ENCODE peak calls at places on chromosomes 11 and 22, in five cellular contexts. R is PC-9, D is GM23248, E is OCI-LY7, M is PC-3. O is an unnamed sample.

GRCh38 chr11:62601114-62601363 is 626 bp downstream of the MTA2 start:
- DNase-seq in R (no peak), D (peak; percentile 55), E (peak; percentile 43), M (peak; percentile 35), O (no peak)

GRCh38 chr11:23727821-23728220 is 769.0 kb upstream of the LUZP2 start:
- DNase-seq in R (peak; percentile 7), D (peak; percentile 33), E (no peak), M (peak; percentile 52), O (no peak)

GRCh38 chr11:20566591-20567434 is 32.6 kb upstream of the SLC6A5 start:
- DNase-seq in R (no peak), D (no peak), E (no peak), M (no peak), O (no peak)

GRCh38 chr11:90476442-90477007 is 253.7 kb upstream of the CHORDC1 start:
- DNase-seq in R (peak; percentile 25), D (peak; percentile 26), E (peak; percentile 13), M (peak; percentile 76), O (peak; percentile 67)

GRCh38 chr22:28560005-28560742 is 119.5 kb downstream of the TTC28 start:
- DNase-seq in R (peak; percentile 1), D (peak; percentile 68), E (no peak), M (peak; percentile 33), O (no peak)

GRCh38 chr22:29816539-29816938 is 21.5 kb downstream of the ASCC2 start:
- DNase-seq in R (no peak), D (no peak), E (no peak), M (no peak), O (no peak)

GRCh38 chr22:40394607-40395006 is 24.2 kb downstream of the SGSM3 start:
- DNase-seq in R (no peak), D (no peak), E (no peak), M (no peak), O (no peak)

GRCh38 chr11:94837317-94837716 is 69.2 kb downstream of the AMOTL1 start:
- DNase-seq in R (no peak), D (no peak), E (no peak), M (no peak), O (no peak)

GRCh38 chr11:69637956-69638871 is 2.7 kb upstream of the CCND1 start:
- DNase-seq in R (peak; percentile 85), D (peak; percentile 87), E (no peak), M (peak; percentile 74), O (peak; percentile 98)

GRCh38 chr22:36548606-36549005 is 19.6 kb upstream of the EIF3D start:
- DNase-seq in R (no peak), D (no peak), E (no peak), M (no peak), O (no peak)

GRCh38 chr22:47450876-47451475 is 688.5 kb downstream of the TBC1D22A start:
- DNase-seq in R (no peak), D (no peak), E (no peak), M (no peak), O (no peak)

GRCh38 chr11:36683823-36684222 is 85.8 kb upstream of the RAG2 start:
- DNase-seq in R (no peak), D (no peak), E (no peak), M (no peak), O (no peak)

GRCh38 chr11:62017878-62018642 is 50.6 kb upstream of the FTH1 start:
- DNase-seq in R (no peak), D (no peak), E (no peak), M (no peak), O (no peak)

GRCh38 chr22:49571326-49571725 is 256.3 kb downstream of the BRD1 start:
- DNase-seq in R (no peak), D (no peak), E (no peak), M (no peak), O (no peak)

GRCh38 chr11:126991596-126991995 is 9.0 kb downstream of the KIRREL3 start:
- DNase-seq in R (no peak), D (peak; percentile 90), E (no peak), M (peak; percentile 17), O (no peak)

GRCh38 chr11:35146074-35146521 is 7.1 kb downstream of the CD44 start:
- DNase-seq in R (peak; percentile 71), D (peak; percentile 40), E (no peak), M (peak; percentile 54), O (no peak)

GRCh38 chr11:13680501-13681264 is 12.2 kb downstream of the FAR1 start:
- DNase-seq in R (no peak), D (peak; percentile 4), E (peak; percentile 12), M (no peak), O (peak; percentile 17)

GRCh38 chr22:42933783-42934144 is 76.7 kb upstream of the ARFGAP3 start:
- DNase-seq in R (no peak), D (peak; percentile 97), E (no peak), M (peak; percentile 80), O (no peak)

GRCh38 chr11:123055132-123055924 is 6.6 kb downstream of the HSPA8 start:
- DNase-seq in R (no peak), D (no peak), E (no peak), M (no peak), O (no peak)

GRCh38 chr22:38729946-38730345 is 24.2 kb downstream of the GTPBP1 start:
- DNase-seq in R (no peak), D (no peak), E (no peak), M (no peak), O (no peak)

GRCh38 chr22:47277511-47277910 is 515.1 kb downstream of the TBC1D22A start:
- DNase-seq in R (no peak), D (no peak), E (no peak), M (no peak), O (no peak)

GRCh38 chr22:20249797-20250354 is 18.2 kb downstream of the RTN4R start:
- DNase-seq in R (no peak), D (peak; percentile 67), E (no peak), M (no peak), O (no peak)

GRCh38 chr11:67632175-67632981 is 2.6 kb upstream of the NUDT8 start:
- DNase-seq in R (no peak), D (no peak), E (no peak), M (peak; percentile 18), O (no peak)

DNA sequence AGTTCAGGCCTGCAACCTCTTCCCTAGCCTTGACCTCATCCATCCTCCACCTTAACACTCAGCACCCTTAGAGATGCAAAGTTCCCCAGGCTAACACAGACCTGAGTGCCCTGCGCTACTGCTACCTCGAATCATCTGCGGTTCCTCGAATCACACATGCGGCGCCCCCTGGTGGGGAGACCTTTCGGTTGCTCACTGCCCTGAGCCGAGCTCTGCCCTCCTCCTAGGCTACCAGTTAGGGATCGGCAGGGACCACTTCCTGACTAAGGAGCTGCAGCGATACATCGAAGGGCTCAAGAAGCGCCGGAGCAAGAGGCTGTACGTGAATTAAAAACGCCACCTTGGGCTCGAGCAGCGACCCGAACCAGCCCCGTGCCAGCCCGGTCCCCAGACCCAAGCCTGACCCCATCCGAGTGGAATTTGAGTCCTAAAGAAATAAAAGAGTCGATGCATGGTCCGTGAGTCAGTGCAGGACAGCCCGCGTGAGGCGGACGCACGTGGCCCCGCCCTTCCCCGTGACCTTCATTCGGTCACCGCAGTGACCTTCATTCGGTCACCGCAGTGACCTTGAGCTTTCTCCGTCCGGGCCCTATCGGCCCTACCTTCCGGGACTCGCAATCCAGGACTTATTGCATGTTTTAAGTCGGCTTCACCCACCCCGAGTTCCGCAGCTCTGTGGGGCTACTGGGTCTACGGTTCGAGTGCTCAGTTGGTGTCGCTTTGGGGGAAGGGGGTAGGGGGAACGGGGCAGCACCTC is 830 bp upstream of the ESRRA start:
- DNase-seq in R (peak; percentile 95), D (peak; percentile 95), E (peak; percentile 95), M (peak; percentile 95), O (peak; percentile 99)
- H3K27ac ChIP-seq in R (peak overlapping the region; percentile 71), D (peak overlapping the region; percentile 81), E (peak overlapping the region; percentile 96), M (peak overlapping the region; percentile 85), O (peak overlapping the region; percentile 99)

DNA sequence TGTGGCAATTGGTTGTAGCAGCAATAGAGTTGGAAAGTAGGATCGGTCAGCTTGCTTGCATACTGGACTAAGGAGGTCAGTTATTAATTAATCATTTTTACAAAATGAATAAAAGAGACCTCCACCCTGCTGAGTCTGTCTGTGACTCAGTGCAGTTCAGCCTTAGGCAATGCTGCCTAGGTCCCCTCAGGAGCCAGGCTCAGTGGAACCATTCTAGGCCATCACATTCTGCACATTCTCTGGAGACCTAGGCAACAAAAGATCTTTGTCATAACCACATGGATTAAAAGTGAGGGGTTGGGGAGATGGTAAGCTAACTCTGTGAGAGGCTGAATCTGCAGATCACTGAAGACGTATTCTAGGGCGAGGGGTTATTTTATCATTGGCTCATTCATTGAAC is 178.7 kb upstream of the CADM1 start:
- DNase-seq in R (no peak), D (no peak), E (no peak), M (no peak), O (no peak)
- H3K9me2 ChIP-seq in R (no peaks in the 10 kb centered on the region), D (no peaks in the 10 kb centered on the region), E (no peaks in the 10 kb centered on the region), M (no peaks in the 10 kb centered on the region), O (peaks cover 8% of the 10 kb centered on the region)

GRCh38 chr11:121533556-121534050 is 80.8 kb upstream of the SORL1-AS1 start:
- DNase-seq in R (no peak), D (no peak), E (peak; percentile 25), M (no peak), O (no peak)

GRCh38 chr11:121536116-121536515 is 83.3 kb upstream of the SORL1-AS1 start:
- DNase-seq in R (no peak), D (no peak), E (peak; percentile 66), M (no peak), O (peak; percentile 24)

GRCh38 chr11:121535122-121535796 is 82.5 kb upstream of the SORL1-AS1 start:
- DNase-seq in R (no peak), D (peak; percentile 72), E (no peak), M (peak; percentile 55), O (no peak)

GRCh38 chr11:121538054-121538453 is 85.3 kb upstream of the SORL1-AS1 start:
- DNase-seq in R (no peak), D (no peak), E (peak; percentile 58), M (no peak), O (no peak)

GRCh38 chr11:121534131-121535093 is 81.6 kb upstream of the SORL1-AS1 start:
- DNase-seq in R (no peak), D (peak; percentile 75), E (peak; percentile 68), M (peak; percentile 62), O (peak; percentile 19)
- H3K27ac ChIP-seq in R (no peak overlapping the region), D (no peak overlapping the region), E (peak overlapping the region; percentile 84), M (peak overlapping the region; percentile 15), O (peak overlapping the region; percentile 17)

GRCh38 chr11:76652989-76653673 is 17.4 kb downstream of the LRRC32 start:
- DNase-seq in R (no peak), D (no peak), E (no peak), M (no peak), O (no peak)

GRCh38 chr11:76654980-76655379 is 15.6 kb downstream of the LRRC32 start:
- DNase-seq in R (no peak), D (no peak), E (no peak), M (no peak), O (no peak)

GRCh38 chr11:76654310-76654851 is 16.2 kb downstream of the LRRC32 start:
- DNase-seq in R (no peak), D (peak; percentile 14), E (no peak), M (no peak), O (no peak)

GRCh38 chr11:76655466-76656086 is 15.0 kb downstream of the LRRC32 start:
- DNase-seq in R (no peak), D (no peak), E (no peak), M (no peak), O (no peak)

DNA sequence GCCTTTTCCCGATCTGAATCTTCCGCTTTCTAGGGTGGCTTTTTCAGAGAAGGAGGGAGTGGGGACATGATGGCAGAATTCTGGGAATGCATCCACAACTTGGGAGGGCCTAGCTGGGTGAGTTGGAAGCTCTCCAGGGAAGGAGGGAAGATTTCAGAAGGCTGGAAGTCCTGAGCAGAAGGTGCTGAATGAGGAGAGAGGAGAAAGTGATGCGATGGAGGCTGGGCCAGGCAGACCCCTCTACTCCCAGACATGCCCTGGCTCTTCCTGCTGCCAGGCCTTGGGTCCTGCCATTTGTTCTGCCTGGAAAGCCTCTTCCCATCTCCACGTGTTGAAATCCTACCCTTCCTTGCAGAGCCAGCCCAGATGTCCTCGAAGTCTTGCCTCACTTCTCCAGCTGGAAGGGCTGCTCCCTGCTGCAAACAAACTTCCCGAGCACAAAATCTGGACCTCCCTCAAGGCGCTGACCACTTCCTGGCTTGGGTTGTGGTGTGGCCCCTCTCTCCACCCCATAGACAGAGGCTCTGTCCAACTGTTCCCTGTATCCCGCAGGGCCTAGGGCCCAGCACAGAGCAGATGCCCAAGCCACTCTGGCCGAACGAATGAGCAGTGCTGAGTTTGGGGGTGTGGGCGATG is 16.8 kb downstream of the LRRC32 start:
- DNase-seq in R (no peak), D (peak; percentile 52), E (no peak), M (no peak), O (no peak)
- H3K9me2 ChIP-seq in R (no peaks in the 10 kb centered on the region), D (no peaks in the 10 kb centered on the region), E (no peaks in the 10 kb centered on the region), M (no peaks in the 10 kb centered on the region), O (no peaks in the 10 kb centered on the region)